ENCODE peak calls at places on chromosomes 1 and 21, in ten cellular contexts. One of them, this sample, is unnamed.

GRCh38 chr1:83978056-83978455 is 20.9 kb downstream of the TTLL7 start:
- DNase-seq in HCT116: no peak
- DNase-seq in endothelial cell of umbilical vein: no peak
- DNase-seq in prostate gland: no peak
- DNase-seq in sigmoid colon: no peak
- DNase-seq in HepG2: no peak
- DNase-seq in K562: no peak
- DNase-seq in esophagus muscularis mucosa: no peak
- DNase-seq in transverse colon: no peak
- DNase-seq in stomach: no peak
- DNase-seq in this sample: no peak

GRCh38 chr1:183821309-183822080 is 16.6 kb downstream of the RGL1 start:
- DNase-seq in stomach: no peak
- DNase-seq in HepG2: no peak
- DNase-seq in prostate gland: no peak
- DNase-seq in transverse colon: no peak
- DNase-seq in K562: no peak
- DNase-seq in HCT116: no peak
- DNase-seq in endothelial cell of umbilical vein: peak
- DNase-seq in sigmoid colon: no peak
- DNase-seq in esophagus muscularis mucosa: no peak
- DNase-seq in this sample: no peak

GRCh38 chr1:64962447-64962846 is 3.9 kb downstream of the JAK1 start:
- DNase-seq in stomach: no peak
- DNase-seq in K562: no peak
- DNase-seq in transverse colon: peak
- DNase-seq in prostate gland: no peak
- DNase-seq in HCT116: no peak
- DNase-seq in endothelial cell of umbilical vein: no peak
- DNase-seq in HepG2: no peak
- DNase-seq in sigmoid colon: no peak
- DNase-seq in esophagus muscularis mucosa: no peak
- DNase-seq in this sample: no peak

GRCh38 chr1:221858758-221859157 is 116.9 kb upstream of the DUSP10 start:
- DNase-seq in esophagus muscularis mucosa: no peak
- DNase-seq in sigmoid colon: no peak
- DNase-seq in endothelial cell of umbilical vein: no peak
- DNase-seq in HCT116: no peak
- DNase-seq in stomach: no peak
- DNase-seq in K562: no peak
- DNase-seq in prostate gland: no peak
- DNase-seq in HepG2: no peak
- DNase-seq in transverse colon: no peak
- DNase-seq in this sample: no peak

GRCh38 chr1:209354111-209354839 is 229.2 kb upstream of the CAMK1G start:
- DNase-seq in HCT116: peak
- DNase-seq in stomach: peak
- DNase-seq in HepG2: peak
- DNase-seq in prostate gland: peak
- DNase-seq in transverse colon: peak
- DNase-seq in sigmoid colon: peak
- DNase-seq in K562: peak
- DNase-seq in endothelial cell of umbilical vein: peak
- DNase-seq in esophagus muscularis mucosa: peak
- DNase-seq in this sample: peak

GRCh38 chr1:52550447-52550846 is 2.4 kb downstream of the TUT4 start:
- DNase-seq in prostate gland: no peak
- DNase-seq in stomach: no peak
- DNase-seq in endothelial cell of umbilical vein: no peak
- DNase-seq in esophagus muscularis mucosa: no peak
- DNase-seq in HCT116: no peak
- DNase-seq in K562: no peak
- DNase-seq in sigmoid colon: no peak
- DNase-seq in HepG2: peak
- DNase-seq in transverse colon: peak
- DNase-seq in this sample: no peak

GRCh38 chr1:191453487-191453886 is 704.8 kb upstream of the RGS18 start:
- DNase-seq in HCT116: no peak
- DNase-seq in stomach: no peak
- DNase-seq in sigmoid colon: no peak
- DNase-seq in endothelial cell of umbilical vein: no peak
- DNase-seq in transverse colon: no peak
- DNase-seq in HepG2: no peak
- DNase-seq in prostate gland: no peak
- DNase-seq in K562: no peak
- DNase-seq in esophagus muscularis mucosa: no peak
- DNase-seq in this sample: no peak

GRCh38 chr1:55930931-55931271 is 648.5 kb downstream of the PLPP3 start:
- DNase-seq in endothelial cell of umbilical vein: no peak
- DNase-seq in esophagus muscularis mucosa: no peak
- DNase-seq in K562: no peak
- DNase-seq in transverse colon: no peak
- DNase-seq in stomach: no peak
- DNase-seq in sigmoid colon: no peak
- DNase-seq in HCT116: no peak
- DNase-seq in HepG2: no peak
- DNase-seq in prostate gland: no peak
- DNase-seq in this sample: no peak

GRCh38 chr1:93061895-93062792 is 16.9 kb upstream of the MTF2 start:
- DNase-seq in prostate gland: peak
- DNase-seq in transverse colon: peak
- DNase-seq in endothelial cell of umbilical vein: peak
- DNase-seq in esophagus muscularis mucosa: no peak
- DNase-seq in HCT116: peak
- DNase-seq in sigmoid colon: no peak
- DNase-seq in K562: peak
- DNase-seq in HepG2: peak
- DNase-seq in stomach: peak
- DNase-seq in this sample: no peak

GRCh38 chr21:45938453-45938755 is 43.2 kb upstream of the COL6A1 start:
- DNase-seq in sigmoid colon: no peak
- DNase-seq in HCT116: no peak
- DNase-seq in transverse colon: no peak
- DNase-seq in prostate gland: no peak
- DNase-seq in stomach: no peak
- DNase-seq in esophagus muscularis mucosa: no peak
- DNase-seq in HepG2: no peak
- DNase-seq in endothelial cell of umbilical vein: no peak
- DNase-seq in K562: no peak
- DNase-seq in this sample: no peak

GRCh38 chr1:20237646-20238045 is 51.3 kb upstream of the PLA2G2C start:
- DNase-seq in sigmoid colon: no peak
- DNase-seq in HCT116: no peak
- DNase-seq in K562: no peak
- DNase-seq in stomach: no peak
- DNase-seq in transverse colon: no peak
- DNase-seq in endothelial cell of umbilical vein: no peak
- DNase-seq in esophagus muscularis mucosa: no peak
- DNase-seq in HepG2: no peak
- DNase-seq in prostate gland: no peak
- DNase-seq in this sample: no peak

GRCh38 chr1:114040273-114041043 is 61.2 kb downstream of the OLFML3 start:
- DNase-seq in HepG2: no peak
- DNase-seq in prostate gland: no peak
- DNase-seq in endothelial cell of umbilical vein: no peak
- DNase-seq in stomach: no peak
- DNase-seq in HCT116: no peak
- DNase-seq in sigmoid colon: no peak
- DNase-seq in transverse colon: no peak
- DNase-seq in K562: no peak
- DNase-seq in esophagus muscularis mucosa: no peak
- DNase-seq in this sample: no peak

GRCh38 chr1:188904201-188904600 is 1573.5 kb downstream of the BRINP3 start:
- DNase-seq in HepG2: no peak
- DNase-seq in esophagus muscularis mucosa: no peak
- DNase-seq in transverse colon: no peak
- DNase-seq in sigmoid colon: no peak
- DNase-seq in stomach: no peak
- DNase-seq in endothelial cell of umbilical vein: peak
- DNase-seq in K562: no peak
- DNase-seq in HCT116: no peak
- DNase-seq in prostate gland: no peak
- DNase-seq in this sample: no peak

GRCh38 chr1:10667815-10668214 is 128.6 kb downstream of the CASZ1 start:
- DNase-seq in HCT116: no peak
- DNase-seq in HepG2: no peak
- DNase-seq in prostate gland: no peak
- DNase-seq in transverse colon: no peak
- DNase-seq in endothelial cell of umbilical vein: no peak
- DNase-seq in esophagus muscularis mucosa: no peak
- DNase-seq in sigmoid colon: no peak
- DNase-seq in stomach: no peak
- DNase-seq in K562: no peak
- DNase-seq in this sample: no peak

GRCh38 chr1:15617173-15617873 is at the start of gene DDI2:
- DNase-seq in HCT116: peak
- DNase-seq in transverse colon: peak
- DNase-seq in endothelial cell of umbilical vein: peak
- DNase-seq in HepG2: peak
- DNase-seq in K562: peak
- DNase-seq in stomach: peak
- DNase-seq in esophagus muscularis mucosa: peak
- DNase-seq in sigmoid colon: peak
- DNase-seq in prostate gland: peak
- DNase-seq in this sample: peak
- TF ChIP-seq POLR2AphosphoS5 in HCT116: peak
- TF ChIP-seq POLR2AphosphoS5 in transverse colon: peak
- TF ChIP-seq POLR2AphosphoS5 in endothelial cell of umbilical vein: peak
- TF ChIP-seq POLR2AphosphoS5 in HepG2: peak
- TF ChIP-seq POLR2AphosphoS5 in K562: peak
- TF ChIP-seq POLR2AphosphoS5 in stomach: peak
- TF ChIP-seq POLR2AphosphoS5 in esophagus muscularis mucosa: peak
- TF ChIP-seq POLR2AphosphoS5 in sigmoid colon: peak
- TF ChIP-seq POLR2AphosphoS5 in prostate gland: peak
- TF ChIP-seq POLR2AphosphoS5 in this sample: peak

DNA sequence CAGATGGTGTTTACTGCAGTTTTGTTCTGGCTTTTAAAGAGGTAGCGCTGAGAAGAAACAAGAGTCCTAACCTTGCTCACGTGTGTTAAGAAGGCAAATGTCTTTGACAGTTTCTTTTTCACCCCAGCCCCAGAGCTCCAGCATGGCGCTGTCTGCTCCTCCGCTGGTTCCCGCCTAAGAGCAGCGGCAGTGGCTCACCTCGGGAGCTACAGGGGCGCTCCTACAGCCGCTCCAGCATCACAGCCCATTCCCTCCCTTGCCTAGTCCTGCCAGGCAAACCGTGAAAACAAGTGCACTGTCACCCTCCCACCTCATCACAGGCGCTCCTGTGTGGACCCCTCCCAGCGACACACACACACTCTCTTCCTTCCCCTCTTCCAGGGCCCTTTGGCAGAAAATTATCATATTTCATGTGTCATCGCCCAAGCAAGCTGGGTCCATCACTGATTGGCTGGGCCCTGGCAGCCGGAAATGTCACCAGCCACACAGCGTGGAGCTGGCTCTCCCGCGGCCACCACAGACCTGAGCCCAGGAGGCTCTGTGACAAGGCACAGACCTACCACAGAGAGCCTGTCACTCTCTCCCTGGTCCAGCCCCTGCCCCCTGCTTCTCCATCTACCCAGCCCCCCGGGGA is 1.2 kb upstream of the HIVEP3 start:
- DNase-seq in endothelial cell of umbilical vein: no peak
- DNase-seq in HCT116: no peak
- DNase-seq in sigmoid colon: no peak
- DNase-seq in HepG2: no peak
- DNase-seq in K562: peak
- DNase-seq in esophagus muscularis mucosa: no peak
- DNase-seq in prostate gland: no peak
- DNase-seq in stomach: peak
- DNase-seq in transverse colon: peak
- DNase-seq in this sample: no peak
- TF ChIP-seq POLR2A in endothelial cell of umbilical vein: no peak
- TF ChIP-seq POLR2A in HCT116: no peak
- TF ChIP-seq POLR2A in sigmoid colon: no peak
- TF ChIP-seq POLR2A in HepG2: no peak
- TF ChIP-seq POLR2A in K562: no peak
- TF ChIP-seq POLR2A in esophagus muscularis mucosa: no peak
- TF ChIP-seq POLR2A in prostate gland: no peak
- TF ChIP-seq POLR2A in stomach: no peak
- TF ChIP-seq POLR2A in transverse colon: no peak
- TF ChIP-seq POLR2A in this sample: no peak

DNA sequence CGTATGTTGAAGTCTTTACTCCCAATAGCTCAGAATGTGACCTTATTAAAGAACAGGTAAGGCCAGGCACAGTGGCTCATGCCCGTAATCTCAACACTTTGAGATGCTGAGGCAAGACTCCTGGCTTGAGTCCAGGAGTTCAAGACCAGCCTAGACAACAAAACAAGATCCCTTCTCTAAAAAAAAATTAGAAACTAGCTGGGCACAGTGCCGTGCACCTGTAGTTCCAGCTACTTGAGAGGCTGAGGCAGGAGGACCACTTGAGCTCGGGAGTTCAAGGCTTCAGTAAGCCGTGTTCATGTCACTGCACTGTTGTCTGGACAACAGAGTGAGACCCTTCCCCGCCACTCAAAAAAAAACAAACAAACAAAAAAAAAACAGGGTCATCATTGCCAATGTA is 171.3 kb downstream of the RERE start:
- DNase-seq in sigmoid colon: no peak
- DNase-seq in prostate gland: no peak
- DNase-seq in stomach: no peak
- DNase-seq in esophagus muscularis mucosa: no peak
- DNase-seq in endothelial cell of umbilical vein: no peak
- DNase-seq in K562: no peak
- DNase-seq in HepG2: no peak
- DNase-seq in transverse colon: no peak
- DNase-seq in HCT116: no peak
- DNase-seq in this sample: no peak
- H3K27ac ChIP-seq in sigmoid colon: no peak
- H3K27ac ChIP-seq in prostate gland: no peak
- H3K27ac ChIP-seq in stomach: no peak
- H3K27ac ChIP-seq in esophagus muscularis mucosa: no peak
- H3K27ac ChIP-seq in endothelial cell of umbilical vein: no peak
- H3K27ac ChIP-seq in K562: no peak
- H3K27ac ChIP-seq in HepG2: no peak
- H3K27ac ChIP-seq in transverse colon: no peak
- H3K27ac ChIP-seq in HCT116: no peak
- H3K27ac ChIP-seq in this sample: no peak

DNA sequence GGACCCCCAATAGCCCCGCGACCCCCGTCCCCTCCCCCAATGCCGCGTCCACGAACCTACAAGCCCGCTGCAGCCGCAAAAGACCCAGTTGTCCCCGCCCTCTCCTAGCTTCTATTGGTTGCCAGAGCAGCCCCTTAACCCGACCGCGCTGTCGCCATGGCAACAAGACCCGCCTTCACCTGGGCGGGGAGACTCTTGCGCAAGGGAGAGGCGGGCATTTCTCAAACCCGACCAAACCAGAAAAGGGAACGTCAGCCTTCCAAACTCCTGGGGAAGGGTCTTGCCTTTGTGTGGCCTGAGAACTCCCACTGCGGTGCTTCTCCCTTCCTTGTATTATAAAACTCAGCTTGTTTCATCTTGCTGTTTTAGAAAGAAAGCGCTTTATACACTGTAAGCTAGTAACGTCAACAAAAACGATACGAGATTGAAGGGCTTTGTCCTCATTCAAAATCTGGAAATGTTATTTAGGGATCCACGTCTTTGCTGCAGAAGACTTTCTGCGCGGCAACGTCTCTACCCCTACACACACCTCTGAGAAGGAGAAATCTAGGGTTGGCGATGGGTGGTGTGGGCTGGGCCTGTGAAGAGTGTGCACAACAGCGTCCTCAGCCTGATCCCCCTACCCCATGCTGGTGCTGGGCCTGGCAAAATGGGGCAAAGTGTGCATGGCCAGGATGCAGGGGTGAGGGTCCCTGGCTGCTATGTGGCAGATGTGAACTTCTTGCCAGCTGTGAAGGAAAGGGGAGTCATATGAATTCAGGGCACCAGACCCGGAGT is at the start of gene TMEM9:
- DNase-seq in esophagus muscularis mucosa: peak
- DNase-seq in transverse colon: peak
- DNase-seq in HepG2: peak
- DNase-seq in sigmoid colon: peak
- DNase-seq in K562: peak
- DNase-seq in prostate gland: peak
- DNase-seq in stomach: peak
- DNase-seq in HCT116: peak
- DNase-seq in endothelial cell of umbilical vein: peak
- DNase-seq in this sample: peak
- TF ChIP-seq POLR2AphosphoS5 in esophagus muscularis mucosa: peak
- TF ChIP-seq POLR2AphosphoS5 in transverse colon: no peak
- TF ChIP-seq POLR2AphosphoS5 in HepG2: peak
- TF ChIP-seq POLR2AphosphoS5 in sigmoid colon: peak
- TF ChIP-seq POLR2AphosphoS5 in K562: peak
- TF ChIP-seq POLR2AphosphoS5 in prostate gland: peak
- TF ChIP-seq POLR2AphosphoS5 in stomach: peak
- TF ChIP-seq POLR2AphosphoS5 in HCT116: no peak
- TF ChIP-seq POLR2AphosphoS5 in endothelial cell of umbilical vein: no peak
- TF ChIP-seq POLR2AphosphoS5 in this sample: peak

This sample was measured in breast epithelium.